ENCODE peak calls at places on chromosome 4, in ten cellular contexts. G is hepatocyte, L is tibial nerve, I is fibroblast of lung, P is cardiac muscle cell, B is A549, S is heart right ventricle, Z is OCI-LY7, A is neural progenitor cell, W is spleen. T is an unnamed sample. For H3K4me1, the result is how much of the 10 kb centered on the place peaks cover.

GRCh38 chr4:48815483-48815882 is 15.4 kb upstream of the OCIAD1 start:
- DNase-seq in G (no peak), L (no peak), I (no peak), P (no peak), B (no peak), S (no peak), Z (peak), A (no peak), W (no peak), T (no peak)

GRCh38 chr4:120052840-120053239 is 13.8 kb downstream of the MAD2L1 start:
- DNase-seq in G (peak), L (peak), I (peak), P (peak), B (peak), S (peak), Z (no peak), A (no peak), W (no peak), T (no peak)

GRCh38 chr4:154205471-154205870 is 286.1 kb downstream of the DCHS2 start:
- DNase-seq in G (no peak), L (no peak), I (no peak), P (no peak), B (no peak), S (no peak), Z (no peak), A (no peak), W (no peak), T (no peak)

GRCh38 chr4:10205223-10205622 is 88.6 kb upstream of the WDR1 start:
- DNase-seq in G (no peak), L (no peak), I (no peak), P (no peak), B (no peak), S (no peak), Z (no peak), A (no peak), W (no peak), T (no peak)

GRCh38 chr4:88759039-88759631 is 61.5 kb upstream of the NAP1L5 start:
- DNase-seq in G (peak), L (no peak), I (peak), P (peak), B (no peak), S (no peak), Z (no peak), A (peak), W (no peak), T (no peak)

GRCh38 chr4:159764343-159764952 is 661.6 kb downstream of the RAPGEF2 start:
- DNase-seq in G (peak), L (peak), I (peak), P (peak), B (peak), S (no peak), Z (peak), A (peak), W (no peak), T (no peak)

GRCh38 chr4:173301518-173302201 is 32.5 kb downstream of the HMGB2 start:
- DNase-seq in G (peak), L (no peak), I (peak), P (peak), B (peak), S (no peak), Z (peak), A (peak), W (no peak), T (no peak)

GRCh38 chr4:153318696-153319320 is 25.7 kb upstream of the MND1 start:
- DNase-seq in G (peak), L (peak), I (peak), P (peak), B (peak), S (peak), Z (peak), A (peak), W (no peak), T (no peak)

GRCh38 chr4:151862766-151863165 is 102.0 kb upstream of the GATB start:
- DNase-seq in G (no peak), L (no peak), I (no peak), P (no peak), B (peak), S (no peak), Z (no peak), A (no peak), W (no peak), T (no peak)

DNA sequence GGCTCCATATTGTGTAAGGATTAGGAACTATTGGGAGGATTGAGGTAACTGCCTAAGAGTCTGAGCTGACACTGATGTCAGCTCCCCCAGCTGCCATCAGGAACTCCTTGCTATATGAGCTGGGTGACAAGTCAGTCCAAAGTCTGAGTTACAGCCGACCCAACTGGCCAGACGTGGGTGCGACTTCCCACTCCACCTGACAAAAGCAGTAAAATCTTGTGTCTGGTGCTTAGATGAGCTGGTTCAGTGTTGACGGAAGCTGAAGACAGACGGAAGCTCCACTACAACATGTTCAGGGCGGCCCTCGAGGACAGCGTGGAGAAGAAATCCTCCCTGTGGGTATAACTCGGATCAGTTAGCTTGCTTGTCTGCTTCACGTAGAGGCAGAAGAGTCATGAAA is 22.8 kb upstream of the NAT8L start:
- DNase-seq in G (peak), L (no peak), I (no peak), P (no peak), B (no peak), S (no peak), Z (no peak), A (no peak), W (no peak), T (no peak)
- H3K27ac ChIP-seq in G (peak), L (no peak), I (no peak), P (no peak), B (no peak), S (no peak), Z (no peak), A (no peak), W (no peak), T (no peak)

GRCh38 chr4:8081621-8082516 is 76.7 kb downstream of the ABLIM2 start:
- DNase-seq in G (no peak), L (no peak), I (no peak), P (no peak), B (no peak), S (no peak), Z (no peak), A (no peak), W (no peak), T (no peak)

GRCh38 chr4:8083086-8083825 is 75.4 kb downstream of the ABLIM2 start:
- DNase-seq in G (no peak), L (no peak), I (no peak), P (no peak), B (no peak), S (no peak), Z (no peak), A (no peak), W (no peak), T (no peak)

GRCh38 chr4:8084031-8084660 is 74.5 kb downstream of the ABLIM2 start:
- DNase-seq in G (no peak), L (no peak), I (no peak), P (no peak), B (no peak), S (no peak), Z (no peak), A (no peak), W (no peak), T (no peak)

GRCh38 chr4:8081171-8081570 is 77.4 kb downstream of the ABLIM2 start:
- DNase-seq in G (no peak), L (no peak), I (no peak), P (no peak), B (no peak), S (no peak), Z (no peak), A (no peak), W (no peak), T (no peak)

GRCh38 chr4:8082517-8083055 is 76.0 kb downstream of the ABLIM2 start:
- DNase-seq in G (no peak), L (no peak), I (no peak), P (peak), B (no peak), S (no peak), Z (no peak), A (no peak), W (no peak), T (no peak)
- H3K4me1 ChIP-seq in G (under half), L (under half), I (under half), P (under half), B (under half), S (under half), Z (under half), A (under half), W (under half), T (half or more)

GRCh38 chr4:184247421-184247820 is 29.7 kb upstream of the ENPP6 start:
- DNase-seq in G (no peak), L (no peak), I (no peak), P (no peak), B (no peak), S (no peak), Z (no peak), A (no peak), W (no peak), T (no peak)
- H3K27ac ChIP-seq in G (no peak), L (no peak), I (no peak), P (no peak), B (no peak), S (no peak), Z (no peak), A (no peak), W (no peak), T (no peak)

GRCh38 chr4:39617534-39617933 is 21.1 kb downstream of the SMIM14 start:
- DNase-seq in G (no peak), L (no peak), I (no peak), P (no peak), B (no peak), S (no peak), Z (no peak), A (no peak), W (no peak), T (no peak)
- H3K4me1 ChIP-seq in G (under half), L (half or more), I (under half), P (under half), B (half or more), S (half or more), Z (under half), A (under half), W (half or more), T (under half)

GRCh38 chr4:185847352-185848078 is 35.5 kb upstream of the SORBS2 start:
- DNase-seq in G (peak), L (no peak), I (peak), P (peak), B (peak), S (peak), Z (no peak), A (no peak), W (no peak), T (peak)

GRCh38 chr4:185841451-185841850 is 29.5 kb upstream of the SORBS2 start:
- DNase-seq in G (no peak), L (no peak), I (no peak), P (no peak), B (no peak), S (no peak), Z (no peak), A (no peak), W (no peak), T (no peak)

GRCh38 chr4:185845966-185846365 is 34.0 kb upstream of the SORBS2 start:
- DNase-seq in G (no peak), L (no peak), I (no peak), P (no peak), B (no peak), S (no peak), Z (no peak), A (no peak), W (no peak), T (no peak)

GRCh38 chr4:185849543-185850185 is 37.7 kb upstream of the SORBS2 start:
- DNase-seq in G (no peak), L (peak), I (peak), P (peak), B (no peak), S (peak), Z (no peak), A (no peak), W (no peak), T (peak)

GRCh38 chr4:185846550-185847210 is 34.7 kb upstream of the SORBS2 start:
- DNase-seq in G (no peak), L (no peak), I (no peak), P (no peak), B (no peak), S (no peak), Z (no peak), A (no peak), W (no peak), T (no peak)
- H3K27ac ChIP-seq in G (peak), L (no peak), I (no peak), P (peak), B (peak), S (peak), Z (no peak), A (no peak), W (no peak), T (peak)

T was measured in left ventricle myocardium inferior.